ENCODE peak calls at places on chromosomes 12 and 14, in seven cellular contexts. L, B, P, M, R, Z and X are unnamed samples.

GRCh38 chr12:52003016-52003550 is 3.7 kb upstream of the TAMALIN start:
- DNase-seq in P (no peak), Z (no peak), M (no peak), L (no peak), B (no peak), R (no peak), X (no peak)

GRCh38 chr14:47675489-47676300 is at the start of gene MDGA2:
- DNase-seq in L (peak; percentile 16), B (no peak), R (peak; percentile 3), M (no peak), P (peak; percentile 76), Z (peak; percentile 82), X (no peak)

GRCh38 chr14:98208074-98208675 is 1063.8 kb downstream of the BCL11B start:
- DNase-seq in M (no peak), Z (no peak), L (no peak), R (no peak), B (no peak), P (no peak), X (no peak)

GRCh38 chr12:94208433-94208921 is 60.1 kb downstream of the PLXNC1 start:
- DNase-seq in P (no peak), M (no peak), Z (no peak), L (no peak), R (no peak), B (no peak), X (no peak)

GRCh38 chr14:102668291-102668873 is 75.9 kb downstream of the RCOR1 start:
- DNase-seq in B (no peak), L (no peak), M (no peak), R (no peak), Z (no peak), P (no peak), X (no peak)

GRCh38 chr14:38662781-38663180 is 406.9 kb upstream of the CLEC14A start:
- DNase-seq in L (no peak), Z (no peak), R (no peak), P (no peak), B (no peak), M (no peak), X (no peak)

GRCh38 chr12:90058721-90059120 is 350.1 kb upstream of the ATP2B1 start:
- DNase-seq in Z (no peak), P (no peak), B (no peak), R (peak; percentile 4), M (peak; percentile 78), L (peak; percentile 91), X (no peak)

GRCh38 chr12:131415781-131416180 is 295.1 kb upstream of the SFSWAP start:
- DNase-seq in Z (peak; percentile 52), B (no peak), L (no peak), R (peak; percentile 45), M (no peak), P (no peak), X (no peak)

GRCh38 chr12:98656289-98657101 is 11.4 kb downstream of the APAF1 start:
- DNase-seq in B (no peak), M (no peak), Z (no peak), L (no peak), P (no peak), R (no peak), X (no peak)

GRCh38 chr14:88352299-88353097 is 29.4 kb upstream of the KCNK10 start:
- DNase-seq in Z (no peak), B (no peak), P (no peak), M (peak; percentile 49), R (no peak), L (no peak), X (no peak)

GRCh38 chr12:119319638-119320037 is 14.9 kb upstream of the CCDC60 start:
- DNase-seq in L (no peak), P (no peak), R (no peak), M (no peak), B (no peak), Z (no peak), X (no peak)

GRCh38 chr12:112192475-112192874 is 67.1 kb downstream of the TRAFD1 start:
- DNase-seq in M (no peak), B (no peak), L (no peak), Z (no peak), P (no peak), R (no peak), X (no peak)

GRCh38 chr12:76029982-76030377 is 1.6 kb downstream of the PHLDA1 start:
- DNase-seq in B (peak; percentile 16), R (no peak), P (no peak), Z (no peak), L (peak; percentile 62), M (peak; percentile 24), X (no peak)

GRCh38 chr14:101018561-101019290 is 115.2 kb upstream of the RTL1 start:
- DNase-seq in B (no peak), Z (peak; percentile 10), L (no peak), M (no peak), P (peak; percentile 28), R (no peak), X (no peak)

GRCh38 chr12:105451211-105451610 is 120.7 kb downstream of the C12orf75 start:
- DNase-seq in Z (no peak), P (no peak), L (peak; percentile 71), B (no peak), M (peak; percentile 16), R (no peak), X (no peak)

GRCh38 chr14:86852530-86852929 is 1140.5 kb downstream of the GALC start:
- DNase-seq in M (peak; percentile 72), L (peak; percentile 13), B (no peak), R (no peak), P (no peak), Z (no peak), X (no peak)

GRCh38 chr14:96098309-96098998 is 59.3 kb downstream of the C14orf132 start:
- DNase-seq in Z (peak; percentile 88), P (peak; percentile 79), R (peak; percentile 54), L (peak; percentile 80), B (no peak), M (peak; percentile 87), X (no peak)

GRCh38 chr12:47277972-47278448 is 198.3 kb upstream of the AMIGO2 start:
- DNase-seq in B (no peak), Z (no peak), L (peak; percentile 94), P (no peak), M (peak; percentile 92), R (peak; percentile 95), X (no peak)

GRCh38 chr14:24609667-24610344 is at the start of gene GZMH:
- DNase-seq in Z (no peak), B (no peak), M (no peak), P (no peak), L (no peak), R (no peak), X (no peak)

GRCh38 chr12:55142896-55143870 is 17.0 kb downstream of the OR9K2 start:
- DNase-seq in L (peak; percentile 62), B (no peak), P (no peak), R (peak; percentile 16), M (peak; percentile 35), Z (peak; percentile 69), X (peak; percentile 25)

GRCh38 chr12:50862316-50862715 is 19.6 kb downstream of the TMPRSS12 start:
- DNase-seq in P (no peak), B (no peak), Z (no peak), M (peak; percentile 74), R (peak; percentile 60), L (peak; percentile 15), X (no peak)

GRCh38 chr14:96038920-96039632 is at the start of gene C14orf132:
- DNase-seq in B (peak; percentile 41), L (peak; percentile 62), P (peak; percentile 76), Z (peak; percentile 70), R (peak; percentile 69), M (peak; percentile 84), X (no peak)

GRCh38 chr12:32395031-32395430 is 4.3 kb upstream of the FGD4 start:
- DNase-seq in B (no peak), Z (no peak), P (no peak), R (no peak), M (no peak), L (no peak), X (no peak)

DNA sequence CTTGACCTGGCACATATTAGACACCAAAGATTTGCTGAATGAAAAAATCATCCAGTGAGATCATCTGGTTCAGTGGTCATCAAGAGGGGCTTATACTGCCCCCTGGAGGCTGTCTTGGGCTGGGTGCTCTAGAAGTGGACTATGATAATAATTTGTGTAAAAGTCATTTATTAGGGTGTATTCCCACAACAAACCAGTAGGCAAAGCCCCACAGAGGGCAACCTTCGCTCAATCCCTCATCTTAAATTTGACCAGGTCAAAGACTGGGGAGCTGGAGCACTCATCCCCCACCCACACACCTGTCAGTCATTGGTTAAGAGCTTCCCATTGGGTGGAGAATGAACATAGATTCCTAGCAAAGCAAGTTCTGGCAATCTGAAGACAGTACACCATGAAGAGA is 20.0 kb upstream of the FICD start:
- DNase-seq in L (peak; percentile 74), Z (peak; percentile 62), R (no peak), B (no peak), M (peak; percentile 51), P (no peak), X (no peak)
- TF ChIP-seq CTCF in L (peak; percentile 84), Z (peak; percentile 94), R (peak; percentile 27), B (peak; percentile 73), M (peak; percentile 48), P (peak; percentile 46), X (peak; percentile 75)

DNA sequence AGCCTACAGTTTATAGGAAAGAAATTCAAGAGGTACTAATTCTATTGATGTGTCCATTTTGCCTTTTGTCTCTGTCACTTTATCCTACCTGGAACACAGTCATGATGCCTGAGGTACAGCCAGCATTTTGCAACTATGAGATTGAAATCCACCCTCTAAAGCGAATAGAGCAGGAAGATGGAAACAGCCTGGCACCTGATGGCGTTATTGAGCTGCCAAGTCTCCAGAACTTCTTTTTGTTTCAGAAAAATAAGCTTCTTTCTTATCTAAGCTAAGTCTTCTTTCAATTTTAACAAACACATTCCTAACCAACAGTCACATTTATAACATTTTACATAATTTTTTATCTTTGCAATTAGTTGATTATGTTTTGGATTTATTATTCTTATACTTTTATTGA is 182.1 kb downstream of the PAWR start:
- DNase-seq in P (no peak), L (no peak), Z (no peak), R (no peak), B (no peak), M (no peak), X (no peak)
- TF ChIP-seq CTCF in P (no peak), L (no peak), Z (peak; percentile 36), R (no peak), B (no peak), M (no peak), X (no peak)

GRCh38 chr12:65308001-65308400 is 29.5 kb downstream of the MSRB3 start:
- DNase-seq in L (peak; percentile 46), R (no peak), M (peak; percentile 48), P (no peak), Z (no peak), B (no peak), X (no peak)

GRCh38 chr12:65318186-65318685 is 39.8 kb downstream of the MSRB3 start:
- DNase-seq in R (no peak), M (no peak), P (no peak), L (no peak), Z (no peak), B (no peak), X (no peak)

GRCh38 chr12:65308601-65309071 is 30.2 kb downstream of the MSRB3 start:
- DNase-seq in B (no peak), R (no peak), Z (no peak), P (no peak), M (peak; percentile 78), L (peak; percentile 52), X (no peak)

GRCh38 chr12:65311260-65311659 is 32.8 kb downstream of the MSRB3 start:
- DNase-seq in L (no peak), P (no peak), Z (no peak), B (no peak), M (no peak), R (no peak), X (no peak)

GRCh38 chr12:65313704-65314317 is 35.3 kb downstream of the MSRB3 start:
- DNase-seq in R (peak; percentile 16), M (peak; percentile 67), B (no peak), P (no peak), L (peak; percentile 61), Z (no peak), X (no peak)
- TF ChIP-seq CTCF in R (peak; percentile 72), M (no peak), B (peak; percentile 26), P (peak; percentile 51), L (peak; percentile 58), Z (peak; percentile 60), X (no peak)

GRCh38 chr14:74712499-74713394 is at the start of the genes AREL1 and FCF1:
- DNase-seq in R (peak; percentile 92), Z (peak; percentile 87), P (peak; percentile 89), L (peak; percentile 88), M (peak; percentile 94), B (peak; percentile 61), X (peak; percentile 61)
- TF ChIP-seq CTCF in R (no peak), Z (no peak), P (peak; percentile 17), L (no peak), M (no peak), B (no peak), X (no peak)